ENCODE peak calls at places on chromosomes 16 and 17, in seven cellular contexts. S is esophagus muscularis mucosa, H is GM12892, Q is sigmoid colon, V is stomach, N is Panc1, X is transverse colon. O is an unnamed sample.

GRCh38 chr17:41404024-41404651 is 6.7 kb upstream of the KRT31 start:
- DNase-seq in V (no peak), N (peak), X (no peak), Q (no peak), H (no peak), S (no peak), O (no peak)

GRCh38 chr17:9371019-9371418 is 204.6 kb downstream of the STX8 start:
- DNase-seq in N (peak), H (no peak), X (no peak), V (no peak), S (no peak), Q (no peak), O (no peak)

GRCh38 chr17:2396568-2397246 is 4.2 kb downstream of the MNT start:
- DNase-seq in N (no peak), H (no peak), Q (peak), S (peak), V (peak), X (peak), O (no peak)

GRCh38 chr17:79529661-79530081 is 81.2 kb downstream of the RBFOX3 start:
- DNase-seq in N (no peak), S (no peak), H (no peak), Q (no peak), V (no peak), X (no peak), O (no peak)

GRCh38 chr16:84589975-84590719 is 27.7 kb downstream of the COTL1 start:
- DNase-seq in N (no peak), Q (no peak), S (no peak), H (no peak), V (no peak), X (no peak), O (no peak)

GRCh38 chr17:10616502-10617119 is 40.5 kb downstream of the MYH3 start:
- DNase-seq in V (peak), S (no peak), Q (peak), X (peak), H (peak), N (peak), O (peak)

GRCh38 chr17:78921437-78921971 is 3.7 kb downstream of the TIMP2 start:
- DNase-seq in S (no peak), V (no peak), X (no peak), Q (peak), H (no peak), N (no peak), O (no peak)

GRCh38 chr17:16583781-16584180 is 14.8 kb upstream of the ZNF287 start:
- DNase-seq in H (no peak), V (no peak), Q (no peak), S (peak), X (no peak), N (no peak), O (no peak)

GRCh38 chr16:4787627-4788482 is at the start of gene SEPTIN12:
- DNase-seq in Q (no peak), X (no peak), N (no peak), V (no peak), H (no peak), S (no peak), O (no peak)

GRCh38 chr16:84670063-84670462 is 21.8 kb downstream of the KLHL36 start:
- DNase-seq in X (no peak), H (no peak), V (no peak), N (no peak), S (no peak), Q (no peak), O (no peak)

GRCh38 chr16:49855822-49856740 is at the start of gene ZNF423:
- DNase-seq in H (no peak), S (no peak), Q (no peak), V (no peak), X (peak), N (no peak), O (no peak)

GRCh38 chr16:23182206-23182674 is 305 bp upstream of the SCNN1G start:
- DNase-seq in Q (peak), H (peak), X (peak), V (peak), N (peak), S (no peak), O (peak)

GRCh38 chr16:68470461-68471150 is 22.3 kb upstream of the SMPD3 start:
- DNase-seq in X (peak), S (no peak), N (no peak), V (no peak), H (peak), Q (no peak), O (peak)

GRCh38 chr16:11550651-11551498 is 35.8 kb downstream of the LITAF start:
- DNase-seq in S (no peak), H (no peak), V (no peak), N (no peak), Q (no peak), X (no peak), O (no peak)

GRCh38 chr16:84281077-84281476 is 13.6 kb upstream of the WFDC1 start:
- DNase-seq in V (no peak), X (no peak), N (no peak), H (no peak), Q (no peak), S (no peak), O (no peak)

GRCh38 chr17:13495423-13495822 is 106.3 kb downstream of the HS3ST3A1 start:
- DNase-seq in S (no peak), H (no peak), N (no peak), X (no peak), V (no peak), Q (no peak), O (no peak)

GRCh38 chr17:20028436-20028835 is 19.3 kb downstream of the SPECC1 start:
- DNase-seq in Q (no peak), N (no peak), X (no peak), V (no peak), S (no peak), H (no peak), O (no peak)

GRCh38 chr17:37359682-37360188 is 16.1 kb upstream of the C17orf78 start:
- DNase-seq in N (no peak), S (no peak), V (no peak), X (peak), Q (peak), H (no peak), O (no peak)

GRCh38 chr16:30068750-30069574 is 3.4 kb downstream of the ALDOA start:
- DNase-seq in Q (no peak), H (no peak), S (no peak), X (peak), V (no peak), N (no peak), O (no peak)

GRCh38 chr17:55668581-55668980 is 54.1 kb downstream of the TMEM100 start:
- DNase-seq in X (no peak), H (no peak), N (no peak), V (no peak), Q (no peak), S (no peak), O (no peak)

GRCh38 chr17:50943575-50943933 is 77.4 kb upstream of the TOB1 start:
- DNase-seq in V (peak), S (no peak), X (peak), Q (peak), N (no peak), H (no peak), O (no peak)

GRCh38 chr17:73902416-73903181 is 258.4 kb upstream of the SDK2 start:
- DNase-seq in N (no peak), X (no peak), V (no peak), H (no peak), Q (no peak), S (no peak), O (no peak)

GRCh38 chr16:48383877-48384304 is 1.3 kb downstream of the SIAH1 start:
- DNase-seq in H (no peak), V (no peak), Q (no peak), X (peak), N (no peak), S (no peak), O (no peak)

GRCh38 chr17:48413613-48414405 is 16.2 kb downstream of the SKAP1 start:
- DNase-seq in Q (no peak), X (no peak), N (no peak), V (no peak), H (no peak), S (no peak), O (no peak)

GRCh38 chr17:40857535-40857934 is 9.5 kb downstream of the KRT12 start:
- DNase-seq in V (no peak), X (no peak), S (no peak), Q (no peak), N (no peak), H (no peak), O (no peak)

GRCh38 chr17:46870116-46870803 is 18.9 kb downstream of the WNT9B start:
- DNase-seq in N (no peak), H (no peak), V (peak), X (peak), Q (no peak), S (no peak), O (no peak)

GRCh38 chr16:22369221-22369811 is 5.1 kb downstream of the CDR2 start:
- DNase-seq in V (no peak), X (no peak), Q (no peak), S (no peak), N (peak), H (no peak), O (no peak)

GRCh38 chr17:40535438-40535837 is 29.8 kb downstream of the CCR7 start:
- DNase-seq in N (no peak), H (no peak), V (no peak), X (no peak), S (no peak), Q (no peak), O (no peak)

GRCh38 chr16:705748-706188 is at the start of gene FBXL16:
- DNase-seq in H (no peak), Q (no peak), N (no peak), X (no peak), S (no peak), V (no peak), O (no peak)

GRCh38 chr17:45425125-45425983 is 7.3 kb downstream of the ARHGAP27 start:
- DNase-seq in S (no peak), X (peak), Q (no peak), H (no peak), N (no peak), V (peak), O (no peak)

GRCh38 chr16:17296412-17296811 is 174.3 kb downstream of the XYLT1 start:
- DNase-seq in V (no peak), H (no peak), Q (no peak), S (no peak), N (no peak), X (no peak), O (no peak)

GRCh38 chr16:54265558-54266213 is 20.9 kb downstream of the IRX3 start:
- DNase-seq in V (no peak), Q (no peak), X (no peak), H (no peak), S (no peak), N (no peak), O (no peak)

GRCh38 chr17:31857920-31858646 is 961 bp downstream of the COPRS start:
- DNase-seq in X (no peak), N (no peak), H (no peak), V (no peak), Q (no peak), S (no peak), O (no peak)

GRCh38 chr16:48531011-48531962 is 78.7 kb downstream of the N4BP1 start:
- DNase-seq in S (no peak), H (no peak), X (no peak), N (no peak), V (no peak), Q (peak), O (no peak)

GRCh38 chr17:49554694-49555494 is 20.8 kb upstream of the NXPH3 start:
- DNase-seq in S (no peak), X (no peak), N (no peak), Q (no peak), V (no peak), H (no peak), O (no peak)

GRCh38 chr17:20010099-20010863 is 1.1 kb downstream of the SPECC1 start:
- DNase-seq in V (peak), H (no peak), Q (no peak), S (no peak), N (peak), X (peak), O (no peak)

GRCh38 chr16:29820730-29821662 is 734 bp downstream of the MVP start:
- DNase-seq in N (no peak), Q (no peak), V (peak), S (no peak), X (peak), H (peak), O (peak)

GRCh38 chr16:3959148-3959547 is 78.6 kb upstream of the CREBBP start:
- DNase-seq in V (no peak), N (no peak), S (no peak), X (no peak), H (no peak), Q (no peak), O (no peak)

GRCh38 chr16:54280751-54281150 is 5.8 kb downstream of the IRX3 start:
- DNase-seq in Q (no peak), H (no peak), V (no peak), S (no peak), X (no peak), N (no peak), O (no peak)

DNA sequence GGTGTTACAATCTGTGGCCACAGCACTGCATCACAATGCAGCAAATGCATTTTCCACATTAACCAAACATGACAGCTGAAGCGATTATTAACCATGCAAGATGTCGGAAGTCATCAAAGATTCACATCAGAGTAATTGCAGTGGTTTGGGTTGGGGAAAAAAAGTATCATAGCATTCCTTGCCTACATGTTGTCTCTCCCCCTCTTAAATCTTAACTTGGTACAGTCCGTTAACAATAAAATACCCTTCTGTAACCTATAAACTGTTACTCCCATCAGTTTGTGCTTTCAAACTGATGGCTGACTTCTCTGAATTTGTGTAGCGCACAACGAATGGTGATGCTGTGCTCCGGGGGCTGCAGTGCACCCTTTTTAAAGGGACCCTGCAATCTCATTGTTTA is 51.6 kb downstream of the NUP93 start:
- DNase-seq in Q (no peak), H (no peak), N (no peak), X (no peak), V (no peak), S (no peak), O (no peak)
- TF ChIP-seq POLR2AphosphoS5 in Q (no peak), H (no peak), N (no peak), X (no peak), V (no peak), S (no peak), O (no peak)

GRCh38 chr17:62955841-62956352 is 10.1 kb upstream of the TANC2 start:
- DNase-seq in H (no peak), Q (no peak), V (no peak), S (no peak), N (no peak), X (no peak), O (no peak)

GRCh38 chr17:62948370-62948769 is 17.7 kb upstream of the TANC2 start:
- DNase-seq in V (no peak), S (no peak), Q (no peak), H (no peak), X (no peak), N (no peak), O (no peak)

DNA sequence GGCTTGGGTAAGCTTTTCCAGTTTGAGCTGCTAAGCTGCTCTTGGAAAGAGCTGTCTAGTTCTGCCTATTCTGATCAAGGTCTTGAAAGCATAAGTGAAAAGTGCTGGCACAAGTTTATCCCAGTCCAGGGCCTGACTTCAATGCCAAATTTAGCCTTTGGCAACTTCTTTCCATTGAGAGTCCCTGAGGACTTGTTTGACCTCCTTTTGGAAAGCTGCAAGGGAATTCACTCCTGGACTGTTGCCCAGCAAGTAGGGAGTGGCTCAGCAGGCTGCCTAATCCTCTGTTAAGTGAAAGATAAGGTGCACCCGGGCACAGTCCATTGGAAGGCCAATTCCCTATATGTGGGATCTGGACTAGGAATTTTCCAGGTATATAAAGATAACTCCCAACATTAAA is 16.0 kb upstream of the TANC2 start:
- DNase-seq in V (peak), Q (no peak), S (no peak), N (no peak), H (no peak), X (peak), O (no peak)
- TF ChIP-seq POLR2AphosphoS5 in V (peak), Q (no peak), S (no peak), N (no peak), H (no peak), X (no peak), O (no peak)

DNA sequence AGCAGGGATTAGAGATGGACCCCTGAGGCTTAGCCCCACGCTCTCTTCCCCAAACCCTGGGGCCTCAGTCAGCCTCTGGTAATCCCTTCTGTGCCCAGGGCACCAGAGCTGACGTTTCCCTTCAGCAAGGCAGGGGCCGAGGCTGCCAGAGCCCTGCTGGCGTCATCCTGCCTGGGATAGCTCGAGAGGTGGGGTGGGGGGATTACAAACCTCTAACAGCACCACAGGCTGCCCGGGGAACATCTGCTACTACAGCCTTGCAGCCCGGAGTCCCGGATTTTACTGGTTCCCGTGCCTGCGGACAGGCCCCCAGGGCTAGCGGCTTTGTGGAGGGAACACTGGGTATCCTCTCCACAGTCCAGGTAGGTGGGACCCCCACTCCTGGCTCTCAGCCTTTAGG is at the start of gene AANAT:
- DNase-seq in H (no peak), N (no peak), X (no peak), Q (no peak), V (no peak), S (no peak), O (no peak)
- TF ChIP-seq POLR2AphosphoS5 in H (no peak), N (no peak), X (no peak), Q (no peak), V (no peak), S (no peak), O (no peak)

GRCh38 chr17:82551779-82552457 is 32.4 kb downstream of the FOXK2 start:
- DNase-seq in S (peak), Q (peak), N (no peak), X (peak), H (peak), V (peak), O (peak)
- TF ChIP-seq POLR2AphosphoS5 in S (peak), Q (peak), N (no peak), X (peak), H (no peak), V (peak), O (peak)

O was measured in GM12891.